ENCODE peak calls at places on chromosome 2, in four cellular contexts. P is GM23248, Z is mesenchymal stem cell, R is right lobe of liver. C is an unnamed sample.

GRCh38 chr2:181465686-181466375 is 8.6 kb downstream of the ITGA4 start:
- DNase-seq in P (peak; percentile 86), Z (peak; percentile 37), R (no peak), C (no peak)

GRCh38 chr2:205364261-205364660 is 318.0 kb upstream of the NRP2 start:
- DNase-seq in P (no peak), Z (no peak), R (no peak), C (no peak)

GRCh38 chr2:15560404-15560987 is 638 bp downstream of the NBAS start:
- DNase-seq in P (peak; percentile 81), Z (peak; percentile 70), R (peak; percentile 27), C (peak; percentile 56)

GRCh38 chr2:165629776-165630175 is 160.3 kb downstream of the CSRNP3 start:
- DNase-seq in P (no peak), Z (no peak), R (no peak), C (no peak)

GRCh38 chr2:42136832-42137821 is 32.0 kb upstream of the EML4 start:
- DNase-seq in P (no peak), Z (peak; percentile 36), R (no peak), C (peak; percentile 41)

GRCh38 chr2:39024833-39025232 is 96.0 kb downstream of the SOS1 start:
- DNase-seq in P (peak; percentile 72), Z (peak; percentile 24), R (no peak), C (no peak)

GRCh38 chr2:199405241-199405640 is 52.5 kb downstream of the SATB2 start:
- DNase-seq in P (peak; percentile 28), Z (peak; percentile 16), R (no peak), C (peak; percentile 25)

GRCh38 chr2:98839292-98839691 is 96.7 kb downstream of the CRACDL start:
- DNase-seq in P (peak; percentile 65), Z (no peak), R (no peak), C (no peak)

GRCh38 chr2:30629866-30630265 is 177.4 kb downstream of the CAPN13 start:
- DNase-seq in P (peak; percentile 59), Z (peak; percentile 69), R (no peak), C (peak; percentile 62)

DNA sequence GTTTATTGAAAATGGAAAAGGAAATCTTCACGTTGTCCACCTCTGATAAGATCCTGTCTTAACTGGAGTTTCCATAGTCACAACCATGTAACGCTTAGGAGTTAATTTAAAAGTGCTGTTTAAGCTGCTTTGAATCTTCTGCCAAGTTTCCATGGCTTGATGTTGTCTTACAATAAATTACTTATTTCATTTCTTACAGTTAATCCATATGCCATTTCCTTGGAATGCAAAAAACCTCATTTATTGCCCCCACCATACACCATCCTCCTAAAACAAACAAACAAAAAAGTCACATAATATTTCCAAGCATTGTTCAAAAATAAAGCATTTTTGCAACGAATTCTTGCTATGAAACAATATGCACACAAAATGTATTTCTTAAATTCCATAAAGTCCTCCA is 46.7 kb upstream of the PXDN start:
- DNase-seq in P (no peak), Z (no peak), R (no peak), C (no peak)
- H3K4me3 ChIP-seq in P (no peak overlapping the region), Z (no peak overlapping the region), R (no peak overlapping the region), C (no peak overlapping the region)

DNA sequence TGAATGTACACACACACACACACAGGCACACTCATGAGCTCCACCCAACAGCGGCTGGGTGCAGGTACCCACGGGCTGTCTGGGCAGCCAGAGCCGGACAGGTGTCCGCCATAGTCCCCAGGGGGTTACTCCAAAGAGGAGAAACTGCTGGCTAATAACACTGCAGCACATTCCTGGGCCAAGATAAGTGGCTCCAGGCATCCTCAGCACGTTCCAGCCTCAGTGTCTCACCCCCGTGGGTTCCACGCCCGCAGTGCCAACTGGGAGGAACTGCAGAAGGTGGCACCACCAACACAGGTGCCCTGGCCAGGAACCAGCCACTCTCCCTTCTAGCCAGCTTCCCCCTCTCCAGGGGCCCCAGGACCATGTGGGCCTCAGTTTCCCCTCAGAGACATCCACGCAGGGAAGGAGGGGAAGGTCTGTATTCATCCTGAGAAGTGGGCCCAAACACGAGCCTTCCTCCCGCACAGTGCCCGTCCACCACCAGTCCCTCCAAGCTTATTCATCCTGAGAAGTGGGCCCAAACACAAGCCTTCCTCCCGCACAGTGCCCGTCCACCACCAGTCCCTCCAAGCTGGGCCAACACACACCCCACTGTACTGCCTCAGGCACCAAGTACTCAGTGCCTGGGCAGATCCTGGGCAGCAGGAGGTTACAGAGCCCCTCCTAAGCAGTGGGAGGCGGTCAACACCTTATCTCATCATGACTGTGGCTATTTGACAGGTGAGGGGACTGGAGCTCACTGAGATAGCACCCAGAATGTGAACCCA is 47.6 kb downstream of the TNS1 start:
- DNase-seq in P (no peak), Z (no peak), R (no peak), C (no peak)
- H3K4me1 ChIP-seq in P (peaks cover 14% of the 10 kb centered on the region), Z (peaks cover 29% of the 10 kb centered on the region), R (peaks cover 13% of the 10 kb centered on the region), C (peaks cover 23% of the 10 kb centered on the region)

GRCh38 chr2:241895732-241896641 is 26.5 kb downstream of the RTP5 start:
- DNase-seq in P (peak; percentile 56), Z (peak; percentile 69), R (peak; percentile 64), C (peak; percentile 55)
- H3K27ac ChIP-seq in P (no peak overlapping the region), Z (no peak overlapping the region), R (no peak overlapping the region), C (peak overlapping the region; percentile 81)

GRCh38 chr2:117859924-117860647 is 45.6 kb downstream of the DDX18 start:
- DNase-seq in P (no peak), Z (no peak), R (no peak), C (no peak)
- H3K4me3 ChIP-seq in P (no peak overlapping the region), Z (peak overlapping the region; percentile 59), R (no peak overlapping the region), C (no peak overlapping the region)

GRCh38 chr2:134279417-134279816 is 25.5 kb downstream of the MGAT5 start:
- DNase-seq in P (no peak), Z (no peak), R (no peak), C (peak; percentile 39)

GRCh38 chr2:134278546-134278945 is 24.7 kb downstream of the MGAT5 start:
- DNase-seq in P (no peak), Z (no peak), R (no peak), C (no peak)

GRCh38 chr2:134275058-134275862 is 21.4 kb downstream of the MGAT5 start:
- DNase-seq in P (no peak), Z (no peak), R (no peak), C (no peak)

GRCh38 chr2:134276381-134277172 is 22.7 kb downstream of the MGAT5 start:
- DNase-seq in P (peak; percentile 22), Z (peak; percentile 48), R (no peak), C (no peak)

DNA sequence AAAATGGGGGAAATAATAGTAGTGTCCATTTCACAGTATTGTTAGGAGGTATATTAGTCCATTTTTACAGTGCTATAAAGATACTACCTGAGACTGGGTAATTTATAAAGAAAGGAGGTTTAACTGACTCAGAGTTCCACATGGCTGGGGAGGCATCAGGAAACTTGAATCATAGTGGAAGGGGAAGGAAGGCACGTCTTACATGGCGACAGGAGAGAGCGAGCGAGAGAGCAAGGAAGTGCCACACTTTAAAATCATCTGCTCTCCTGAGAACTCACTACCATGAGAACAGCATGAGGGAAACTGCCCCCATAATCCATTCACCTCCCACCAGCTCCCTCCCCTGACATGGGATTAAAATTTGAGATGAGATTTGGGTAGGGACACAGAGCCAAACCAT is 23.4 kb downstream of the MGAT5 start:
- DNase-seq in P (no peak), Z (no peak), R (no peak), C (no peak)
- H3K4me1 ChIP-seq in P (peaks cover 3% of the 10 kb centered on the region), Z (peaks cover 3% of the 10 kb centered on the region), R (peaks cover 5% of the 10 kb centered on the region), C (peaks cover 26% of the 10 kb centered on the region)

GRCh38 chr2:25251461-25252273 is 83.3 kb upstream of the POMC start:
- DNase-seq in P (peak; percentile 56), Z (peak; percentile 67), R (peak; percentile 79), C (peak; percentile 44)
- H3K27ac ChIP-seq in P (no peak overlapping the region), Z (peak overlapping the region; percentile 84), R (peak overlapping the region; percentile 81), C (peak overlapping the region; percentile 91)

DNA sequence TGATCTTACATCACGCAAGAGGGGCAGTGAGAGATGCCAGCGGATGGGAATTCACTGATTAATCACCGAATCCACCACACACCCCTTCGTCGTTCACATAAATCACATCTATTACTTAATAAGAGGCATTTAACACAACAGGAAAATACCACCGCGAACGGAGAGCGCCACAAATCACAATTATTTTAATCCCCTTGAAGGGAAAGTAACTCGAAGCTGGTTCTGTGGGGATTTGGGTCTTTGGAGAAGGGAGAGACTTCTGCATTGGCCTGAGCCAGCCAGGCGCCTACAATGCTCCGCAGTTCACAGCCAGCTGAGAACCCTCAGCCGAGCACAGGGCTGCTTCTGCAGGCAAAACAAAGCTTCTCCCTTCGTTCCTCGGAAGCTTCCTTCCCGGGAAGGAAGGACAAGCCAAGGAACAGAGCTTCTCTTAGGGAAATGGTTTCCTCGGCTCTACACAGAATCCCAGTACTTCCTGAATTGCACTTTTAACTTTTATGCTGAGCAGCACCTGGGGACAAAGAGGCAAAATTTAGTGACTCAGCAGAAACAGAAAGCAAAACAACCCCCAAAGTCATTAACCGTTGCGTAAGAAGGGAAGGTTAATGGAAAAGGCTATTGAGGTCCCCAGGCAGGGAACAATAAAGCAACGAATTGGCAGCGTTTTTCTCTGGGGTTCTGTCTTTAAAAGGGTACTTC is at the start of gene LRP1B:
- DNase-seq in P (peak; percentile 46), Z (peak; percentile 73), R (peak; percentile 16), C (peak; percentile 47)
- H3K4me3 ChIP-seq in P (peak within 1 kb of the TSS; percentile 73), Z (peak within 1 kb of the TSS; percentile 81), R (peak within 1 kb of the TSS; percentile 25), C (peak within 1 kb of the TSS; percentile 51)

DNA sequence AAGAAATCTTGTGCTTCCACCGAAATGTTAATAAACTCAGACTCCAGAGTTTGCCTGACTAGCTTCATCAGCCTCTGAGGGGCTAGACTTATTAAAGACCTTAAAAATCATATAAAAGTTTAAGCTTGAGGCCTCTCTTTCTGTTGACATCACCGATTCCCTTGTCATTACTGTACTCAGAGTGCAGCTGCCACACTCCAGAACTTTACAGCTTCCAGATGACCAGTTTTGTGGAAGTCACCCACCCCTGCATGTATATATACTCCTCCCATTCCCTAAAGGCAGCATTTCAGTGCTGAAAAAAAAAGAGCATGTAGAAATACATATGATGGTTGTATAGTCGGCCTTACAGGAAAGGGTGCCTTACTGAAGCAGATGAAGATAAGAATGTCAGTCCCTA is 117.4 kb downstream of the FEZ2 start:
- DNase-seq in P (no peak), Z (no peak), R (no peak), C (no peak)
- H3K4me1 ChIP-seq in P (peaks cover 89% of the 10 kb centered on the region), Z (peaks cover 21% of the 10 kb centered on the region), R (no peaks in the 10 kb centered on the region), C (no peaks in the 10 kb centered on the region)

GRCh38 chr2:211247751-211248150 is 691.4 kb downstream of the CPS1 start:
- DNase-seq in P (no peak), Z (no peak), R (no peak), C (no peak)

GRCh38 chr2:211251016-211251415 is 694.6 kb downstream of the CPS1 start:
- DNase-seq in P (no peak), Z (no peak), R (no peak), C (no peak)

GRCh38 chr2:211248841-211249240 is 692.4 kb downstream of the CPS1 start:
- DNase-seq in P (no peak), Z (no peak), R (no peak), C (no peak)
- H3K27ac ChIP-seq in P (no peak overlapping the region), Z (no peak overlapping the region), R (no peak overlapping the region), C (no peak overlapping the region)

C was measured in cardiac muscle cell.